ENCODE peak calls at places on chromosomes 1 and 21, in five cellular contexts. One of them, this sample, is unnamed.

GRCh38 chr1:226985839-226986463 is 45.9 kb downstream of the COQ8A start:
- DNase-seq in A549: no peak
- DNase-seq in SK-N-SH: no peak
- DNase-seq in K562: no peak
- DNase-seq in GM12878: no peak
- DNase-seq in this sample: no peak

GRCh38 chr1:89523597-89524368 is 846 bp upstream of the LRRC8B start:
- DNase-seq in A549: peak; percentile 18
- DNase-seq in SK-N-SH: peak; percentile 74
- DNase-seq in K562: peak; percentile 33
- DNase-seq in GM12878: no peak
- DNase-seq in this sample: peak; percentile 10

GRCh38 chr1:156525856-156526479 is 25.4 kb upstream of the MEF2D start:
- DNase-seq in A549: no peak
- DNase-seq in SK-N-SH: no peak
- DNase-seq in K562: no peak
- DNase-seq in GM12878: no peak
- DNase-seq in this sample: no peak

GRCh38 chr1:204046346-204046745 is 26.6 kb upstream of the SOX13 start:
- DNase-seq in A549: no peak
- DNase-seq in SK-N-SH: no peak
- DNase-seq in K562: no peak
- DNase-seq in GM12878: no peak
- DNase-seq in this sample: no peak

GRCh38 chr1:32448773-32449456 is 16.0 kb upstream of the ZBTB8B start:
- DNase-seq in A549: peak; percentile 41
- DNase-seq in SK-N-SH: no peak
- DNase-seq in K562: peak; percentile 62
- DNase-seq in GM12878: no peak
- DNase-seq in this sample: no peak

GRCh38 chr21:31837613-31838390 is 35.0 kb upstream of the HUNK start:
- DNase-seq in A549: no peak
- DNase-seq in SK-N-SH: no peak
- DNase-seq in K562: no peak
- DNase-seq in GM12878: no peak
- DNase-seq in this sample: no peak

GRCh38 chr1:218459878-218460277 is 114.7 kb downstream of the TGFB2 start:
- DNase-seq in A549: peak; percentile 78
- DNase-seq in SK-N-SH: peak; percentile 14
- DNase-seq in K562: no peak
- DNase-seq in GM12878: no peak
- DNase-seq in this sample: peak; percentile 84

GRCh38 chr21:36769051-36769867 is 70.3 kb downstream of the SIM2 start:
- DNase-seq in A549: no peak
- DNase-seq in SK-N-SH: no peak
- DNase-seq in K562: no peak
- DNase-seq in GM12878: no peak
- DNase-seq in this sample: peak; percentile 61

GRCh38 chr1:201466492-201466891 is 2.5 kb downstream of the PHLDA3 start:
- DNase-seq in A549: no peak
- DNase-seq in SK-N-SH: no peak
- DNase-seq in K562: no peak
- DNase-seq in GM12878: no peak
- DNase-seq in this sample: no peak

GRCh38 chr1:150410582-150411101 is 46.7 kb downstream of the RPRD2 start:
- DNase-seq in A549: no peak
- DNase-seq in SK-N-SH: no peak
- DNase-seq in K562: no peak
- DNase-seq in GM12878: no peak
- DNase-seq in this sample: peak; percentile 43

GRCh38 chr1:198776602-198777029 is 137.8 kb downstream of the PTPRC start:
- DNase-seq in A549: no peak
- DNase-seq in SK-N-SH: no peak
- DNase-seq in K562: no peak
- DNase-seq in GM12878: no peak
- DNase-seq in this sample: peak; percentile 98

GRCh38 chr1:226318471-226318870 is 9.5 kb upstream of the LIN9 start:
- DNase-seq in A549: no peak
- DNase-seq in SK-N-SH: no peak
- DNase-seq in K562: no peak
- DNase-seq in GM12878: no peak
- DNase-seq in this sample: no peak

GRCh38 chr1:177975588-177976495 is 6.0 kb upstream of the SEC16B start:
- DNase-seq in A549: no peak
- DNase-seq in SK-N-SH: no peak
- DNase-seq in K562: no peak
- DNase-seq in GM12878: no peak
- DNase-seq in this sample: peak; percentile 88

GRCh38 chr1:86687595-86687994 is 16.8 kb upstream of the SH3GLB1 start:
- DNase-seq in A549: no peak
- DNase-seq in SK-N-SH: peak; percentile 11
- DNase-seq in K562: no peak
- DNase-seq in GM12878: no peak
- DNase-seq in this sample: no peak

GRCh38 chr1:30690115-30690645 is 33.2 kb downstream of the MATN1 start:
- DNase-seq in A549: no peak
- DNase-seq in SK-N-SH: no peak
- DNase-seq in K562: no peak
- DNase-seq in GM12878: no peak
- DNase-seq in this sample: no peak

DNA sequence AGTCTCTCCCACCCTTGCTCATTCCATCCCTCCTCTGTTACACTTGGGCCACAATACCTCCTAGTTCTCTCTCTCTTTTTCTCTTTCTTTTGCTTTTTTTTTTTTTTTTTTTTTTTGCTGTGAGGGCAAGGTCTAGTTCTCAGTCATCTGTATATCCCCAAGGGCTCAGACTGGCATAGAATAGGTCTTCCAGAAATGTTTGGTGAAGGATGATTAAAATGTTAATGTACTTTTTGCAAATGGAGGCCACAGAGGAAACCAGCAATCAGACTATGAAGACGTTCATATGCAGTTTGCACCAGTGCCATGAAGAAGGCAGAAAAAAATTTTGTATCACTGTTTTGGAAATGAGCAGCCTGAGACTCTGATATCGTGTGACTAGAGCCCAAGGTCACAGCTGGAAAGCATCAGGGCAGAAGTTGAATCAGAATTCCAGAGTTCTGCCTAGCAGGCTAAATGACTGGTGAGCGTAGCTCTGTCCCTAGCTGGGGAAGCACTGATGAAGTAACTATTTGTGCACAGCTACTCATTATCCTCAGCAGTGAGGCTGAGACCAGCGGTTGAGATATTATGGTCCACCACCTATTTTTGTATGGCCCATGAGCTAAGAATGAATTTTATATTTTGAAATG is 186.5 kb downstream of the TGFBR3 start:
- DNase-seq in A549: no peak
- DNase-seq in SK-N-SH: no peak
- DNase-seq in K562: no peak
- DNase-seq in GM12878: no peak
- DNase-seq in this sample: peak; percentile 87
- TF ChIP-seq RCOR1 in A549: no peak
- TF ChIP-seq RCOR1 in SK-N-SH: no peak
- TF ChIP-seq RCOR1 in K562: no peak
- TF ChIP-seq RCOR1 in GM12878: no peak
- TF ChIP-seq RCOR1 in this sample: no peak

GRCh38 chr1:1599919-1600860 is at the start of gene FNDC10:
- DNase-seq in A549: no peak
- DNase-seq in SK-N-SH: peak; percentile 92
- DNase-seq in K562: peak; percentile 92
- DNase-seq in GM12878: no peak
- DNase-seq in this sample: no peak
- TF ChIP-seq RCOR1 in A549: no peak
- TF ChIP-seq RCOR1 in SK-N-SH: no peak
- TF ChIP-seq RCOR1 in K562: no peak
- TF ChIP-seq RCOR1 in GM12878: no peak
- TF ChIP-seq RCOR1 in this sample: no peak

GRCh38 chr21:26966360-26966977 is 419 bp downstream of the ADAMTS5 start:
- DNase-seq in A549: no peak
- DNase-seq in SK-N-SH: no peak
- DNase-seq in K562: no peak
- DNase-seq in GM12878: no peak
- DNase-seq in this sample: peak; percentile 37
- TF ChIP-seq RCOR1 in A549: no peak
- TF ChIP-seq RCOR1 in SK-N-SH: no peak
- TF ChIP-seq RCOR1 in K562: no peak
- TF ChIP-seq RCOR1 in GM12878: no peak
- TF ChIP-seq RCOR1 in this sample: no peak

GRCh38 chr21:44965251-44966022 is 25.6 kb downstream of the SLX9 start:
- DNase-seq in A549: no peak
- DNase-seq in SK-N-SH: no peak
- DNase-seq in K562: no peak
- DNase-seq in GM12878: no peak
- DNase-seq in this sample: peak; percentile 94

GRCh38 chr21:44969066-44969649 is 29.3 kb downstream of the SLX9 start:
- DNase-seq in A549: no peak
- DNase-seq in SK-N-SH: no peak
- DNase-seq in K562: no peak
- DNase-seq in GM12878: no peak
- DNase-seq in this sample: no peak

GRCh38 chr21:44967082-44968047 is 27.5 kb downstream of the SLX9 start:
- DNase-seq in A549: no peak
- DNase-seq in SK-N-SH: no peak
- DNase-seq in K562: no peak
- DNase-seq in GM12878: no peak
- DNase-seq in this sample: no peak

GRCh38 chr21:44964381-44964780 is 24.6 kb downstream of the SLX9 start:
- DNase-seq in A549: no peak
- DNase-seq in SK-N-SH: no peak
- DNase-seq in K562: no peak
- DNase-seq in GM12878: no peak
- DNase-seq in this sample: no peak

DNA sequence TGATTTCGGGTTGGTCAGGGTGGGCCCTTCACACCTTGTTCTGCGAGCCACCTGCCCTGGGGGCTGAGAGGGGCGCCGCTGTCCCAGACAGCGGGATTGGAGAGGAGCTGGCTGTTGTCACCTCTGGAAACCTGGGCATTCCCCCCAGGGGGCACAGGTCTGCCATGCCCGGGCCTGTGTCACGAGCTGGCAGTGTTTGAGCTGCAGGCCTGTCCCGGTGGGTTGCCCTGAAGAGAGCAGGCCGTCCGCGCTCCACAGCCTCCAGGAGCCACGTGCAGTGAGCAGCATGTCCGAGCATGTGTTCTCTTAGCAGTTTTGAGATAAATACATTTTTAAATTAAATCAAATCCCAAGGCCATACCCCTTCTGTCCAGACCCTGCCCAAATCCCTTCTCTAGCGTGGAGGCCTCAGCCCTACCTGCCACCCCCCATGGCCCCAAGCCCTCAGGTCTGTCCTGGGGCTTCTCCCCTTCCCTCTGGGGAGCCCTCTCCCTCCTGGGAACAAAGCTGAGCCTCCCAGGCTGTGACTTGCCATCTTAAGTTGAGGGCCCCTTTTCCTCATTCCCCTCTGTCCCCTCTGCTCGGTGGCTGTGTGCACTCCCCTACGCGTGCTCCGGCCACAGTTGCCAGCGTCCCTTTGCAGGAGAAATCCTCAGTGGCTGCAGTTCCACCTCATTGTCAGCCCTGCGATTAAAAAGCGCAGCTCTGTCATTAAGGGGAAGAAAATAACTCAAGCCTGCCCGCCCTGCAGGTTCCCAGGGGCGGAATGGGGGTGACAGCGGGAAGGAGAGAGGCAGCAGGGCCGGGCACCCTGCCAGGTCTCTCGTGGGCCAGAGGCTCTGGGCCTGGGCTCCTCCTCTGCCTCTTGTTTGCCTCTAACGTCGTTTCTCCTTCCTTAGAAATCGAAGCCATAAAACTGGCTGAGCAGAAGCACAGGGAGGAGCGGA is 26.6 kb downstream of the SLX9 start:
- DNase-seq in A549: no peak
- DNase-seq in SK-N-SH: peak; percentile 79
- DNase-seq in K562: no peak
- DNase-seq in GM12878: no peak
- DNase-seq in this sample: no peak
- TF ChIP-seq RCOR1 in A549: no peak
- TF ChIP-seq RCOR1 in SK-N-SH: no peak
- TF ChIP-seq RCOR1 in K562: no peak
- TF ChIP-seq RCOR1 in GM12878: no peak
- TF ChIP-seq RCOR1 in this sample: no peak